ENCODE peak calls at places on chromosomes 16 and 17, in six cellular contexts. V is fibroblast of mammary gland; S is neural crest cell; F is stromal cell of bone marrow; B is stimulated activated CD4-positive, alpha-beta T cell treated with anti-CD3 and anti-CD28 coated beads, Interleukin-4, amount 100 ng/mL, for 48 hours; H is NCI-H226. A is an unnamed sample.

GRCh38 chr16:1428511-1428910 is 2.4 kb upstream of the PERCC1 start:
- DNase-seq in F (no peak), S (no peak), V (peak), B (peak), H (no peak), A (no peak)

GRCh38 chr17:80941743-80942211 is 49.9 kb upstream of the CHMP6 start:
- DNase-seq in S (no peak), B (no peak), V (no peak), H (no peak), F (no peak), A (no peak)

GRCh38 chr16:27313422-27314160 is at the start of gene IL4R:
- DNase-seq in F (peak), V (peak), S (peak), H (peak), B (peak), A (peak)

GRCh38 chr16:16120382-16121184 is 102.7 kb downstream of the ABCC6 start:
- DNase-seq in S (no peak), B (no peak), H (peak), V (no peak), F (no peak), A (no peak)

GRCh38 chr17:57918017-57918895 is 37.0 kb downstream of the CUEDC1 start:
- DNase-seq in B (no peak), S (no peak), F (no peak), H (peak), V (peak), A (no peak)

GRCh38 chr16:17416461-17417221 is 54.1 kb downstream of the XYLT1 start:
- DNase-seq in H (no peak), F (peak), V (peak), S (peak), B (peak), A (peak)

GRCh38 chr16:65934443-65934842 is 432.0 kb upstream of the CDH5 start:
- DNase-seq in B (no peak), F (no peak), V (no peak), S (no peak), H (no peak), A (no peak)

GRCh38 chr16:83802135-83802534 is 5.6 kb upstream of the HSBP1 start:
- DNase-seq in S (no peak), H (no peak), B (no peak), V (peak), F (peak), A (peak)

GRCh38 chr17:57629470-57629869 is 115.6 kb downstream of the CCDC182 start:
- DNase-seq in H (no peak), V (no peak), S (no peak), F (no peak), B (no peak), A (peak)

GRCh38 chr17:76572201-76572910 is 13.3 kb downstream of the ST6GALNAC2 start:
- DNase-seq in F (no peak), S (no peak), H (no peak), B (no peak), V (no peak), A (no peak)

GRCh38 chr17:12789075-12789975 is at the start of gene ARHGAP44:
- DNase-seq in V (peak), S (peak), B (no peak), H (peak), F (peak), A (peak)

GRCh38 chr16:15650698-15651161 is 685 bp downstream of the NDE1 start:
- DNase-seq in F (no peak), S (peak), H (no peak), V (peak), B (peak), A (peak)

GRCh38 chr17:37187262-37187661 is 188.5 kb upstream of the C17orf78 start:
- DNase-seq in S (no peak), V (no peak), F (no peak), H (no peak), B (no peak), A (no peak)

GRCh38 chr16:4663756-4664465 is 29.5 kb upstream of the NUDT16L1 start:
- DNase-seq in F (no peak), V (peak), S (no peak), B (no peak), H (no peak), A (peak)

GRCh38 chr17:19382581-19383444 is 4.2 kb downstream of the MFAP4 start:
- DNase-seq in V (no peak), S (no peak), B (no peak), H (no peak), F (no peak), A (no peak)

GRCh38 chr16:69406780-69407331 is 17.6 kb upstream of the CYB5B start:
- DNase-seq in B (no peak), V (no peak), H (peak), S (no peak), F (no peak), A (no peak)

GRCh38 chr16:68234188-68235104 is 1.5 kb downstream of the ESRP2 start:
- DNase-seq in V (no peak), F (no peak), B (no peak), H (no peak), S (no peak), A (peak)

GRCh38 chr17:58215685-58216084 is 3.4 kb downstream of the MKS1 start:
- DNase-seq in S (no peak), F (no peak), V (no peak), H (peak), B (no peak), A (no peak)

GRCh38 chr16:60636117-60636516 is 1400.1 kb downstream of the CDH8 start:
- DNase-seq in B (no peak), V (no peak), F (no peak), S (no peak), H (no peak), A (peak)

GRCh38 chr17:36934144-36934758 is 3.0 kb upstream of the LHX1 start:
- DNase-seq in H (no peak), B (no peak), F (no peak), S (no peak), V (no peak), A (no peak)

GRCh38 chr17:35432176-35433074 is at the start of gene SLFN12:
- DNase-seq in V (peak), F (peak), H (peak), S (no peak), B (peak), A (peak)

GRCh38 chr16:10120953-10121352 is 61.3 kb downstream of the GRIN2A start:
- DNase-seq in B (no peak), S (no peak), V (no peak), F (no peak), H (peak), A (no peak)

GRCh38 chr16:19113577-19114358 is at the start of gene ITPRIPL2:
- DNase-seq in B (no peak), S (peak), H (peak), V (peak), F (peak), A (peak)

GRCh38 chr16:9258423-9259051 is 167.1 kb downstream of the HAPSTR1 start:
- DNase-seq in S (peak), F (no peak), B (no peak), V (peak), H (peak), A (peak)

GRCh38 chr17:27318228-27318627 is 24.3 kb downstream of the WSB1 start:
- DNase-seq in V (no peak), F (no peak), B (no peak), S (no peak), H (no peak), A (no peak)

GRCh38 chr17:56096026-56096807 is 57.1 kb upstream of the ANKFN1 start:
- DNase-seq in H (no peak), F (no peak), V (peak), S (no peak), B (no peak), A (no peak)

GRCh38 chr17:4444782-4445473 is 11.2 kb downstream of the SPNS3 start:
- DNase-seq in B (no peak), V (no peak), H (peak), F (no peak), S (no peak), A (no peak)

GRCh38 chr17:80264048-80264792 is 3.6 kb downstream of the RNF213 start:
- DNase-seq in S (no peak), V (no peak), H (no peak), F (no peak), B (peak), A (no peak)

GRCh38 chr16:73231379-73231778 is 183.5 kb upstream of the ZFHX3 start:
- DNase-seq in F (no peak), S (no peak), V (no peak), H (no peak), B (no peak), A (no peak)

GRCh38 chr17:73131993-73132595 is 32.7 kb upstream of the SSTR2 start:
- DNase-seq in H (no peak), B (no peak), V (no peak), F (no peak), S (no peak), A (no peak)

GRCh38 chr17:7486181-7486580 is 2.0 kb downstream of the POLR2A start:
- DNase-seq in S (no peak), B (no peak), F (no peak), V (peak), H (no peak), A (no peak)

GRCh38 chr17:63740464-63741181 is 976 bp downstream of the STRADA start:
- DNase-seq in S (no peak), V (peak), B (no peak), F (no peak), H (no peak), A (no peak)

GRCh38 chr16:15976929-15977637 is 27.7 kb downstream of the ABCC1 start:
- DNase-seq in V (peak), F (peak), B (no peak), H (no peak), S (no peak), A (no peak)

GRCh38 chr17:58911741-58912343 is 156.2 kb downstream of the PPM1E start:
- DNase-seq in S (no peak), F (no peak), V (peak), B (no peak), H (no peak), A (no peak)

GRCh38 chr16:84375773-84376172 is 7.4 kb downstream of the ATP2C2 start:
- DNase-seq in S (no peak), H (no peak), F (no peak), B (no peak), V (no peak), A (no peak)

GRCh38 chr17:58313815-58314705 is 14.5 kb downstream of the TSPOAP1 start:
- DNase-seq in S (no peak), F (no peak), H (no peak), V (no peak), B (no peak), A (peak)

GRCh38 chr17:81553616-81554181 is 1.5 kb upstream of the FAAP100 start:
- DNase-seq in V (peak), S (no peak), F (peak), H (peak), B (no peak), A (peak)

GRCh38 chr17:79079421-79080200 is 5.0 kb downstream of the ENGASE start:
- DNase-seq in F (no peak), V (no peak), B (no peak), H (no peak), S (no peak), A (no peak)

GRCh38 chr17:14302421-14303099 is 1.7 kb downstream of the HS3ST3B1 start:
- DNase-seq in S (peak), B (peak), V (peak), F (peak), H (peak), A (peak)